ENCODE peak calls at places on chromosomes 4 and X, in six cellular contexts. J, S, M, Q, W and T are unnamed samples.

GRCh38 chr4:106929248-106929647 is 106.9 kb downstream of the DKK2 start:
- DNase-seq in J (no peak), S (no peak), M (no peak), Q (no peak), W (no peak), T (no peak)

GRCh38 chrX:56794831-56795230 is 65.8 kb downstream of the NBDY start:
- DNase-seq in J (no peak), S (no peak), M (no peak), Q (no peak), W (no peak), T (no peak)

GRCh38 chrX:69152398-69152797 is 12.9 kb downstream of the PJA1 start:
- DNase-seq in J (peak), S (no peak), M (peak), Q (no peak), W (no peak), T (no peak)

GRCh38 chr4:78222575-78223186 is 165.6 kb downstream of the FRAS1 start:
- DNase-seq in J (no peak), S (no peak), M (no peak), Q (no peak), W (no peak), T (no peak)

GRCh38 chr4:146585761-146586333 is 52.8 kb upstream of the POU4F2 start:
- DNase-seq in J (no peak), S (no peak), M (peak), Q (no peak), W (no peak), T (no peak)

GRCh38 chr4:34723606-34724005 is 1520.7 kb downstream of the ARAP2 start:
- DNase-seq in J (no peak), S (no peak), M (no peak), Q (no peak), W (no peak), T (no peak)

GRCh38 chr4:38805530-38806145 is 1.0 kb upstream of the TLR1 start:
- DNase-seq in J (peak), S (no peak), M (no peak), Q (no peak), W (no peak), T (no peak)

GRCh38 chr4:182492456-182492855 is 249.3 kb downstream of the TENM3 start:
- DNase-seq in J (no peak), S (no peak), M (peak), Q (no peak), W (no peak), T (no peak)

GRCh38 chr4:54082168-54082567 is 17.8 kb upstream of the CHIC2 start:
- DNase-seq in J (no peak), S (no peak), M (peak), Q (no peak), W (no peak), T (no peak)

GRCh38 chrX:139475432-139475831 is 55.1 kb upstream of the F9 start:
- DNase-seq in J (no peak), S (no peak), M (no peak), Q (no peak), W (no peak), T (no peak)

GRCh38 chrX:288561-288991 is 7.4 kb downstream of the PLCXD1 start:
- DNase-seq in J (no peak), S (no peak), M (no peak), Q (no peak), W (no peak), T (no peak)

GRCh38 chr4:122541996-122542395 is 78.9 kb downstream of the IL21 start:
- DNase-seq in J (no peak), S (no peak), M (no peak), Q (no peak), W (no peak), T (no peak)

GRCh38 chr4:65510976-65511375 is 159.3 kb downstream of the EPHA5 start:
- DNase-seq in J (no peak), S (no peak), M (no peak), Q (no peak), W (no peak), T (no peak)

GRCh38 chr4:123340381-123340701 is 56.3 kb upstream of the SPRY1 start:
- DNase-seq in J (no peak), S (peak), M (peak), Q (no peak), W (no peak), T (no peak)

GRCh38 chrX:7347465-7347864 is 199.5 kb upstream of the PUDP start:
- DNase-seq in J (no peak), S (no peak), M (no peak), Q (no peak), W (no peak), T (no peak)

GRCh38 chrX:17859609-17860178 is 1.4 kb downstream of the RAI2 start:
- DNase-seq in J (peak), S (no peak), M (no peak), Q (no peak), W (no peak), T (no peak)